ENCODE peak calls at places on chromosomes 1 and 21, in nine cellular contexts. D is activated T-cell treated with anti-CD3 and anti-CD28 coated beads, Interleukin-2, amount 50 U/mL, for 72 hours; K is NCI-H1436; Q is activated CD4-positive, alpha-beta T cell treated with anti-CD3 and anti-CD28 coated beads for 36 hours; E is glutamatergic neuron; L is mesothelial cell of epicardium; Z is suprapubic skin; A is GM10248; J is HCEC 1CT. S is an unnamed sample.

GRCh38 chr21:14744368-14744767 is 198.3 kb upstream of the SAMSN1 start:
- DNase-seq in D (no peak), K (no peak), Q (no peak), E (no peak), L (no peak), Z (no peak), A (no peak), J (no peak), S (no peak)

GRCh38 chr1:38872401-38873026 is 634 bp downstream of the MYCBP start:
- DNase-seq in D (peak), K (no peak), Q (peak), E (no peak), L (peak), Z (no peak), A (peak), J (no peak), S (peak)

GRCh38 chr1:203590559-203590958 is 36.1 kb upstream of the ATP2B4 start:
- DNase-seq in D (no peak), K (no peak), Q (no peak), E (no peak), L (no peak), Z (no peak), A (no peak), J (peak), S (no peak)

GRCh38 chr1:235060607-235061470 is 67.8 kb downstream of the TOMM20 start:
- DNase-seq in D (no peak), K (peak), Q (no peak), E (no peak), L (no peak), Z (no peak), A (no peak), J (no peak), S (no peak)

GRCh38 chr1:179867493-179868330 is 9.9 kb downstream of the TOR1AIP2 start:
- DNase-seq in D (peak), K (peak), Q (peak), E (peak), L (no peak), Z (no peak), A (peak), J (peak), S (peak)

GRCh38 chr1:229582011-229582694 is 23.6 kb upstream of the ABCB10 start:
- DNase-seq in D (no peak), K (no peak), Q (no peak), E (no peak), L (no peak), Z (no peak), A (no peak), J (peak), S (no peak)

GRCh38 chr1:155105604-155106011 is 22.1 kb upstream of the EFNA1 start:
- DNase-seq in D (no peak), K (no peak), Q (no peak), E (no peak), L (no peak), Z (no peak), A (no peak), J (no peak), S (no peak)

GRCh38 chr1:173005196-173005864 is 45.4 kb downstream of the TNFSF18 start:
- DNase-seq in D (no peak), K (no peak), Q (no peak), E (no peak), L (no peak), Z (no peak), A (no peak), J (peak), S (no peak)

GRCh38 chr1:110337704-110338199 is 1.4 kb upstream of the RBM15 start:
- DNase-seq in D (peak), K (no peak), Q (peak), E (peak), L (no peak), Z (peak), A (peak), J (no peak), S (peak)

GRCh38 chr1:158371188-158371953 is 17.7 kb downstream of the CD1E start:
- DNase-seq in D (peak), K (no peak), Q (peak), E (no peak), L (no peak), Z (no peak), A (peak), J (no peak), S (no peak)

GRCh38 chr1:84855168-84855567 is 37.8 kb downstream of the LPAR3 start:
- DNase-seq in D (no peak), K (no peak), Q (no peak), E (no peak), L (no peak), Z (no peak), A (no peak), J (peak), S (no peak)

GRCh38 chr1:21414002-21414401 is 25.9 kb upstream of the NBPF3 start:
- DNase-seq in D (no peak), K (no peak), Q (no peak), E (no peak), L (no peak), Z (no peak), A (no peak), J (no peak), S (no peak)

GRCh38 chr1:40302475-40302874 is 14.6 kb downstream of the COL9A2 start:
- DNase-seq in D (no peak), K (no peak), Q (no peak), E (no peak), L (no peak), Z (no peak), A (no peak), J (no peak), S (no peak)

GRCh38 chr1:7299994-7300393 is 471.1 kb upstream of the VAMP3 start:
- DNase-seq in D (no peak), K (no peak), Q (no peak), E (no peak), L (no peak), Z (no peak), A (no peak), J (peak), S (no peak)

GRCh38 chr1:119314001-119314796 is 54.4 kb upstream of the HAO2 start:
- DNase-seq in D (no peak), K (no peak), Q (no peak), E (no peak), L (no peak), Z (no peak), A (no peak), J (no peak), S (no peak)

GRCh38 chr1:94045465-94046056 is 75.4 kb downstream of the ABCA4 start:
- DNase-seq in D (peak), K (no peak), Q (peak), E (peak), L (peak), Z (peak), A (peak), J (peak), S (peak)